ENCODE peak calls at places on chromosome 13, in ten cellular contexts. I is effector memory CD4-positive, alpha-beta T cell; G is K562; S is hepatocyte; M is IMR-90; O is bronchial epithelial cell; K is neuronal stem cell; W is GM23338; D is A549; J is CD8-positive, alpha-beta T cell. X is an unnamed sample.
A peak's percentile ranks its signal among the peaks of the same experiment; 100 is the strongest.

GRCh38 chr13:113153810-113154748 is 4.4 kb upstream of the PROZ start:
- DNase-seq in I (peak; percentile 66), W (peak; percentile 64), S (peak; percentile 90), D (peak; percentile 47), J (peak; percentile 72), G (peak; percentile 75), O (peak; percentile 35), K (peak; percentile 32), M (peak; percentile 51), X (peak; percentile 85)

GRCh38 chr13:23705578-23705977 is 135.4 kb downstream of the TNFRSF19 start:
- DNase-seq in S (no peak), W (no peak), J (no peak), M (peak; percentile 68), O (no peak), K (no peak), G (no peak), D (no peak), I (no peak), X (no peak)

GRCh38 chr13:53023246-53023645 is 5.4 kb upstream of the OLFM4 start:
- DNase-seq in G (no peak), O (no peak), M (no peak), S (no peak), D (no peak), I (no peak), W (no peak), K (no peak), J (no peak), X (no peak)

GRCh38 chr13:39034085-39034484 is 3.8 kb downstream of the PROSER1 start:
- DNase-seq in S (no peak), I (no peak), W (no peak), K (no peak), D (no peak), G (no peak), O (no peak), J (no peak), M (no peak), X (no peak)

GRCh38 chr13:97306646-97307045 is 84.5 kb downstream of the MBNL2 start:
- DNase-seq in W (no peak), O (no peak), D (no peak), K (no peak), S (peak; percentile 31), J (no peak), G (no peak), M (no peak), I (no peak), X (no peak)

GRCh38 chr13:87656311-87656710 is 14.9 kb upstream of the SLITRK5 start:
- DNase-seq in M (no peak), I (no peak), G (no peak), O (peak; percentile 7), S (no peak), W (no peak), D (no peak), K (no peak), J (no peak), X (no peak)

GRCh38 chr13:51861728-51862300 is at the start of gene CCDC70:
- DNase-seq in G (peak; percentile 19), J (no peak), D (no peak), K (no peak), O (peak; percentile 79), S (no peak), M (peak; percentile 39), W (no peak), I (no peak), X (no peak)

GRCh38 chr13:33116321-33117010 is 100.2 kb downstream of the KL start:
- DNase-seq in S (no peak), I (no peak), M (no peak), G (no peak), K (no peak), W (no peak), D (no peak), O (no peak), J (no peak), X (no peak)

GRCh38 chr13:26509491-26509890 is 48.0 kb upstream of the WASF3 start:
- DNase-seq in D (no peak), S (no peak), J (no peak), K (no peak), O (no peak), W (no peak), M (no peak), G (no peak), I (no peak), X (no peak)

GRCh38 chr13:41942462-41943094 is 18.3 kb downstream of the VWA8 start:
- DNase-seq in K (peak; percentile 31), G (no peak), I (no peak), O (peak; percentile 39), J (no peak), W (peak; percentile 73), M (peak; percentile 74), S (peak; percentile 52), D (peak; percentile 6), X (peak; percentile 20)

GRCh38 chr13:24036115-24036514 is 124.4 kb upstream of the SPATA13 start:
- DNase-seq in K (no peak), J (no peak), O (no peak), I (no peak), M (peak; percentile 44), S (no peak), G (no peak), W (no peak), D (no peak), X (no peak)

DNA sequence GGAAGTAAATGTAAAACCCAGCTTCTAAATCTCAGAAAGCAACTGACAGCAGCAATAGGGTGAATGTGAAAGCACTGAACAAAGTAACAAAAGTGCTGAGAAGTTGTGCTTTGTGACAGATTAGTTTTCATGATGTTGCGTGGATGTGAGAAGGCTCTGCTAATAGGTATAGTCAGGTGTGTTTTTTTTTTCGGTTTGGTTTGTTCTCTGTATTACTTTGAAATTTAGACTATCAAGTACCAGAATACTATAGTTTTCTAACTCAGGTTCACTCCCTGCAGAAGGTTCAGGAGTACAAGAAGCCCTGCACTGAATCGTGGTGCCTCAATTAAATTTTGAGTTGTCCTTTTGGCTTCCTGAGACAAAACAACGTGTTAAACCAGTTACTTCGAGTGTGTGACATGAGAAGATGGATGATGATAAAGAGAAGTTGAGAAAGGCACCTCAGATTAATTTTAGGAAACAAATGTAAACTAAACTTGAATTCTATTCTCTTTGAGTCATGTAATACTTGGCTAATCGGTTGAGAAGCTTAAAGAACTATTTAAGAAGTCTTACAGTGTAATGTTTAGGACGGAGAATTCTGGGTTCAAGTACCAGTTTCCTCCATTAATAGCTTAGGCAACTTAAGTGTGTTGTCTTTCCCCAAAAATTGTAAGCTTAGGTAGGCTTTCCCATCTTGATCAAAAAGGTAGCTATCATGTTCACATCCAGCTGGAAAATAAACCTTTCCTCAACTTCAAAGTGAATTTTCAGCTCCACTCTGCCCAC is 10.3 kb downstream of the MIR17HG start:
- DNase-seq in G (no peak), O (no peak), K (no peak), W (no peak), D (no peak), S (no peak), J (no peak), M (no peak), I (no peak), X (no peak)
- H3K4me3 ChIP-seq in G (no peak overlapping the region), O (no peak overlapping the region), K (no peak overlapping the region), W (no peak overlapping the region), D (no peak overlapping the region), S (no peak overlapping the region), J (no peak overlapping the region), M (no peak overlapping the region), I (no peak overlapping the region), X (no peak overlapping the region)

GRCh38 chr13:56850852-56851251 is 289.9 kb upstream of the PRR20A start:
- DNase-seq in I (no peak), K (no peak), M (no peak), J (no peak), S (no peak), W (no peak), O (no peak), G (no peak), D (no peak), X (no peak)
- H3K4me3 ChIP-seq in I (no peak overlapping the region), K (no peak overlapping the region), M (no peak overlapping the region), J (no peak overlapping the region), S (no peak overlapping the region), W (no peak overlapping the region), O (no peak overlapping the region), G (no peak overlapping the region), D (no peak overlapping the region), X (no peak overlapping the region)

DNA sequence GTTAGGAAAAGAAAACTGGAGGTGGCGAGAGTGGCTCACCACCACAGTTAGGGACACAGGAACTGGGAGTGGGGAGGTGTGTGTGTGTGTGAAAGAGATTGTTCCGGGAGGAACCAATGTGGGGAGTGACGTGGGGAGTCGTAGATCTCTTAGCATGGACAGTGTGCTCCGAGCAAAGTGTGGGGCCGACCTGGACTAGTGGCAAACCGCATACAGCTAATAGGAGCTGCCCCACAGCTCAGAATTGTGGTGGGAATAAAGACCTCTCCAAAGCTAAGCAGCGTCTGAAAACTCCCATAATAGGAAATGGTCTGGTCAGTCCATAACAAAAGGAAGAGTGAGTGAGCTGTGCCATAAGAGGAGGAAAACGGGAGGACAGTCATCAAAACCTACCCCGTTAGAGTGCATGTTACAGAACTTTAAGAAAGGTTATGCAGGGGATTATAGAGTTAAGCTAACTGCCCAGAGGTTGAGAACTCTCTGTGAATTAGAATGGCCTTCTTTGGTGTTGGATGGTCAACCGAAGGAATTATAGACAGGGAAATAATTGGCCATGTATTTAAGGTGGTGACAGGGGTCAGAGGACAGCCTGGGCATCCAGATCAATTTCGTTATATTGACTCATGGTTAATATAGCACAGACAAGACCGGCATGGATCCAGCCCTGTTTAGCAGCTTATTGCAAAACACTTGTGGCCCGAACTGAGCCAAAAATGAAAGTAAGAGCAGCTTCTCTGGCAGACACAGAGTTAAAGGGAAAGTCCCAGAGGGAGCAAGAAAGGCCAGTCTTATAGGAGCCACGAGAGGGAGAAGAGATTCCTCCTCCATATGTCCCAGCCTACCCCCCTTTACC is 8.9 kb upstream of the SLC15A1 start:
- DNase-seq in O (peak; percentile 71), D (no peak), M (peak; percentile 74), I (no peak), K (no peak), J (no peak), W (no peak), G (no peak), S (no peak), X (no peak)
- H3K4me3 ChIP-seq in O (peak overlapping the region; percentile 15), D (no peak overlapping the region), M (peak overlapping the region; percentile 14), I (no peak overlapping the region), K (no peak overlapping the region), J (no peak overlapping the region), W (no peak overlapping the region), G (no peak overlapping the region), S (no peak overlapping the region), X (no peak overlapping the region)

GRCh38 chr13:77477299-77477848 is 58.1 kb upstream of the SCEL start:
- DNase-seq in M (no peak), S (no peak), G (no peak), W (no peak), D (no peak), I (no peak), K (no peak), J (no peak), O (peak; percentile 36), X (no peak)

GRCh38 chr13:77476456-77476855 is 59.0 kb upstream of the SCEL start:
- DNase-seq in K (no peak), I (no peak), D (no peak), W (no peak), O (peak; percentile 4), J (no peak), G (no peak), M (no peak), S (no peak), X (no peak)

GRCh38 chr13:77480071-77480470 is 55.4 kb upstream of the SCEL start:
- DNase-seq in W (peak; percentile 57), K (no peak), G (no peak), M (no peak), J (no peak), S (peak; percentile 14), I (no peak), O (no peak), D (no peak), X (no peak)

GRCh38 chr13:77479326-77479725 is 56.2 kb upstream of the SCEL start:
- DNase-seq in G (no peak), J (no peak), S (no peak), O (no peak), D (no peak), W (no peak), K (no peak), M (no peak), I (no peak), X (no peak)

GRCh38 chr13:77478645-77478997 is 56.9 kb upstream of the SCEL start:
- DNase-seq in G (no peak), W (no peak), D (no peak), K (no peak), I (no peak), J (no peak), S (no peak), O (no peak), M (no peak), X (no peak)
- H3K4me3 ChIP-seq in G (no peak overlapping the region), W (peak overlapping the region; percentile 37), D (no peak overlapping the region), K (no peak overlapping the region), I (peak overlapping the region; percentile 56), J (no peak overlapping the region), S (peak overlapping the region; percentile 39), O (no peak overlapping the region), M (no peak overlapping the region), X (peak overlapping the region; percentile 68)